ENCODE peak calls at places on chromosomes 5 and 9, in seven cellular contexts. P, A, M, N, C, T and Y are unnamed samples.

GRCh38 chr9:125851971-125852370 is 104.8 kb downstream of the PBX3 start:
- DNase-seq in P (no peak), A (no peak), M (no peak), N (no peak), C (no peak), T (no peak), Y (no peak)

GRCh38 chr9:136488247-136489214 is 5.7 kb upstream of the SEC16A start:
- DNase-seq in P (peak; percentile 89), A (peak; percentile 89), M (peak; percentile 31), N (peak; percentile 81), C (peak; percentile 73), T (peak; percentile 55), Y (no peak)

GRCh38 chr9:1870915-1871314 is 144.2 kb upstream of the SMARCA2 start:
- DNase-seq in P (no peak), A (no peak), M (no peak), N (no peak), C (no peak), T (no peak), Y (no peak)

GRCh38 chr5:84274585-84275468 is 109.9 kb downstream of the EDIL3 start:
- DNase-seq in P (no peak), A (peak; percentile 49), M (peak; percentile 47), N (peak; percentile 79), C (peak; percentile 53), T (peak; percentile 65), Y (no peak)

GRCh38 chr9:70422371-70423043 is 8.1 kb upstream of the KLF9 start:
- DNase-seq in P (no peak), A (no peak), M (no peak), N (no peak), C (no peak), T (no peak), Y (no peak)

GRCh38 chr5:159768243-159768642 is 148.0 kb upstream of the ADRA1B start:
- DNase-seq in P (no peak), A (no peak), M (no peak), N (peak; percentile 93), C (no peak), T (peak; percentile 32), Y (no peak)

GRCh38 chr5:74116266-74116665 is 490.3 kb downstream of the ARHGEF28 start:
- DNase-seq in P (no peak), A (no peak), M (no peak), N (no peak), C (no peak), T (no peak), Y (no peak)

GRCh38 chr9:27440888-27441740 is 83.0 kb upstream of the IFNK start:
- DNase-seq in P (no peak), A (no peak), M (no peak), N (peak; percentile 28), C (no peak), T (no peak), Y (no peak)

GRCh38 chr9:92736816-92737606 is 27.6 kb downstream of the BICD2 start:
- DNase-seq in P (peak; percentile 40), A (no peak), M (no peak), N (no peak), C (peak; percentile 88), T (peak; percentile 36), Y (no peak)

GRCh38 chr5:149203896-149204544 is 62.7 kb downstream of the ABLIM3 start:
- DNase-seq in P (no peak), A (no peak), M (peak; percentile 74), N (no peak), C (peak; percentile 42), T (peak; percentile 83), Y (no peak)

GRCh38 chr5:136087961-136088871 is 44.4 kb upstream of the SMAD5 start:
- DNase-seq in P (peak; percentile 73), A (peak; percentile 85), M (peak; percentile 81), N (no peak), C (peak; percentile 51), T (peak; percentile 76), Y (no peak)

GRCh38 chr9:101536351-101536750 is 2.7 kb downstream of the RNF20 start:
- DNase-seq in P (no peak), A (no peak), M (peak; percentile 52), N (no peak), C (peak; percentile 36), T (peak; percentile 67), Y (no peak)

GRCh38 chr9:84953252-84953773 is 283.8 kb downstream of the NTRK2 start:
- DNase-seq in P (no peak), A (no peak), M (no peak), N (no peak), C (no peak), T (no peak), Y (no peak)

GRCh38 chr9:136014147-136014927 is 53.2 kb upstream of the UBAC1 start:
- DNase-seq in P (peak; percentile 65), A (peak; percentile 0), M (no peak), N (no peak), C (no peak), T (no peak), Y (peak; percentile 67)

GRCh38 chr5:1104327-1105006 is 7.4 kb downstream of the SLC12A7 start:
- DNase-seq in P (no peak), A (no peak), M (no peak), N (no peak), C (no peak), T (no peak), Y (no peak)

GRCh38 chr5:154494036-154494435 is 16.0 kb upstream of the HAND1 start:
- DNase-seq in P (no peak), A (no peak), M (no peak), N (no peak), C (no peak), T (no peak), Y (no peak)

GRCh38 chr9:91117959-91118651 is 243.6 kb downstream of the AUH start:
- DNase-seq in P (peak; percentile 98), A (peak; percentile 78), M (peak; percentile 88), N (peak; percentile 84), C (no peak), T (peak; percentile 77), Y (peak; percentile 92)

DNA sequence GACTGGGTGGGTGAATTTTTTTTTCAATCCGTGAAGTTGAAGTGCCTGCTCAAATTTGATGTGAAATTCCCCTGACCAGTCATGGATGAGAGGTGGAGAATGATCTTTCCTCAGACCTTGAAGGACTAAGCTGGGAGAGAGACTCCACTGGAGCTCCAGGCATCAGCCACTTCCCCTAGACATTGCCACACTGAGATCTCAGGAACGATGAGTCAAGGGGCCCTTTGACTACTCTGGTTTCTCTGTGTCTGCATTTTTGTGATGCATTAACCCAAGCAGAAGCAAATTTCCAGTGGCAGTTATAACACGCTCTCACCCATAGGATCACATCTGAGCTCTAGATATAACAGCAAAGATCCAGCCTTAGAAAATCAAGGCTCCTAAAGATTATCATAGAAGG is 171.2 kb upstream of the KIF2A start:
- DNase-seq in P (no peak), A (no peak), M (no peak), N (no peak), C (no peak), T (no peak), Y (no peak)
- TF ChIP-seq CTCF in P (no peak), A (no peak), M (no peak), N (no peak), C (no peak), T (no peak), Y (no peak)

GRCh38 chr9:18208166-18209059 is 265.5 kb upstream of the ADAMTSL1 start:
- DNase-seq in P (peak; percentile 56), A (peak; percentile 69), M (peak; percentile 41), N (peak; percentile 88), C (peak; percentile 38), T (peak; percentile 56), Y (no peak)
- TF ChIP-seq CTCF in P (peak; percentile 49), A (peak; percentile 44), M (peak; percentile 56), N (peak; percentile 79), C (peak; percentile 73), T (peak; percentile 65), Y (peak; percentile 87)

DNA sequence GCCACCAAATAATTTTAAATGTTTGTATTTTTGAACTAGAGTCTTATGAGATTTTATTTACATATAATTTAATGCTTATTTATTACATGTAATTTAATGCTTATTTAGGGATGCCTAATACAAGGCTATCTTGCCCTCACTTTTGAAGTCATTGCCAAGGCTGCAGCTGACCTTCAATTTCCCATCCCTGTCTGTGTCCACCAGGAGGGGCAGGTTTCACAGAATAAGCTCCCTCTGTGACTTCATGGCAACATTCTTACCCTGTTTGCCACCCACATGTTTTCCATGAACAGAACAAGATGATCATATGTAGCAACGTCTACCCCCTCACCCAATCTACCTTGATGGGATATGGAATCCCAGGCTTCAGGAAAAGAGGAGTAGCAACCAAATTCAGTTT is 27.0 kb downstream of the C5 start:
- DNase-seq in P (no peak), A (no peak), M (peak; percentile 35), N (no peak), C (peak; percentile 9), T (peak; percentile 15), Y (no peak)
- TF ChIP-seq CTCF in P (no peak), A (no peak), M (peak; percentile 29), N (peak; percentile 42), C (no peak), T (peak; percentile 2), Y (peak; percentile 55)

GRCh38 chr5:143033535-143034260 is 263.5 kb downstream of the ARHGAP26 start:
- DNase-seq in P (no peak), A (no peak), M (peak; percentile 95), N (no peak), C (peak; percentile 94), T (peak; percentile 92), Y (no peak)
- TF ChIP-seq CTCF in P (no peak), A (no peak), M (no peak), N (no peak), C (no peak), T (no peak), Y (no peak)

DNA sequence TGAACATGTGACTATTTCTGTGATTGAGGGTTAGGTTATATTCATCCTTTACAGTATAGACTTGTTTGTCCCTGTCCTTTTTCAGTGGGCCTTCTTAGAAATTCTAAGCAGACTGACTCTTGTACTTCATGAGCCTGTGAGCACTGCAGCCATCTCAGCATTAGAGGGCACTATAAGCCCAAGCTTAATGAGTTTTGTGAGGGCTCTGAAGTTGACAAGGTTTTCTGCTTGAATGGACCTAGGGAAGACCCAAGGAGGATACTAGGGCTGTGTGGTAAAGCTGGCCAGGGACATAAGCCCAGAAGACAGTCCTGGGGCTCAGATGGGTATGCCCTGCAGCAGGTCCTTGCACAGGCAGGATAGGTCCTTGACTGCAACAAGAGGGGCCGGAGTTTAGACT is 126.5 kb downstream of the MRPS30 start:
- DNase-seq in P (no peak), A (no peak), M (no peak), N (peak; percentile 91), C (no peak), T (no peak), Y (no peak)
- TF ChIP-seq CTCF in P (no peak), A (no peak), M (no peak), N (peak; percentile 93), C (no peak), T (no peak), Y (no peak)